ENCODE peak calls at places on chromosomes 12 and 14, in seven cellular contexts. Y is WERI-Rb-1; N is CD8-positive, alpha-beta memory T cell; J is hepatocyte; X is left ventricle myocardium inferior; U is A549; V is NT2/D1. R is an unnamed sample.

GRCh38 chr12:108947097-108947496 is 67.2 kb downstream of the DAO start:
- DNase-seq in V (no peak), N (no peak), U (no peak), Y (no peak), X (no peak), J (no peak), R (no peak)

GRCh38 chr14:61812347-61813100 is 50.3 kb downstream of the SNAPC1 start:
- DNase-seq in U (no peak), J (peak; percentile 32), N (no peak), Y (peak; percentile 37), X (no peak), V (no peak), R (no peak)

GRCh38 chr12:58819945-58820344 is 100.4 kb downstream of the LRIG3 start:
- DNase-seq in X (no peak), Y (no peak), J (no peak), V (no peak), U (no peak), N (no peak), R (peak; percentile 47)

GRCh38 chr12:4379410-4379809 is at the start of gene FGF23:
- DNase-seq in X (no peak), Y (no peak), V (peak; percentile 90), J (peak; percentile 58), U (no peak), N (no peak), R (peak; percentile 33)

GRCh38 chr12:80716711-80717469 is at the start of gene MYF5:
- DNase-seq in J (no peak), Y (no peak), N (no peak), U (no peak), X (no peak), V (no peak), R (no peak)

GRCh38 chr12:93226356-93226755 is 151.4 kb upstream of the NUDT4 start:
- DNase-seq in J (no peak), U (no peak), V (no peak), N (no peak), X (no peak), Y (no peak), R (no peak)

GRCh38 chr12:52417742-52418141 is 11.6 kb upstream of the KRT82 start:
- DNase-seq in J (no peak), V (no peak), N (no peak), X (no peak), U (no peak), Y (no peak), R (no peak)

GRCh38 chr14:88895116-88895515 is 70.7 kb downstream of the TTC8 start:
- DNase-seq in N (no peak), Y (no peak), J (peak; percentile 47), V (no peak), U (no peak), X (no peak), R (peak; percentile 53)

GRCh38 chr12:132772551-132772950 is 10.9 kb upstream of the ANKLE2 start:
- DNase-seq in V (no peak), N (no peak), X (no peak), U (no peak), Y (no peak), J (no peak), R (no peak)

GRCh38 chr14:77883479-77884238 is 83.8 kb downstream of the ADCK1 start:
- DNase-seq in Y (no peak), V (no peak), J (no peak), U (no peak), X (no peak), N (no peak), R (no peak)

GRCh38 chr14:66105819-66106218 is 380.4 kb upstream of the CCDC196 start:
- DNase-seq in N (no peak), J (no peak), X (no peak), U (no peak), V (no peak), Y (no peak), R (peak; percentile 37)

GRCh38 chr14:93073833-93074769 is 41.6 kb downstream of the ITPK1 start:
- DNase-seq in U (no peak), Y (no peak), J (no peak), X (peak; percentile 55), N (no peak), V (no peak), R (peak; percentile 13)

GRCh38 chr12:67427336-67427735 is 158.2 kb downstream of the CAND1 start:
- DNase-seq in N (no peak), V (no peak), X (no peak), Y (no peak), U (no peak), J (no peak), R (no peak)

GRCh38 chr14:35898217-35898775 is 72.2 kb downstream of the BRMS1L start:
- DNase-seq in V (no peak), J (no peak), Y (peak; percentile 78), X (no peak), U (no peak), N (no peak), R (no peak)

GRCh38 chr14:93207468-93208308 is 632 bp downstream of the UBR7 start:
- DNase-seq in N (no peak), Y (peak; percentile 68), V (peak; percentile 18), X (peak; percentile 57), J (peak; percentile 75), U (peak; percentile 81), R (peak; percentile 66)

GRCh38 chr12:101772019-101772774 is 32.9 kb upstream of the SYCP3 start:
- DNase-seq in V (no peak), Y (no peak), U (no peak), X (no peak), J (no peak), N (no peak), R (no peak)

GRCh38 chr12:11743748-11744147 is 94.3 kb downstream of the ETV6 start:
- DNase-seq in J (no peak), X (no peak), N (no peak), V (peak; percentile 75), Y (no peak), U (no peak), R (no peak)

GRCh38 chr12:459050-459429 is 699 bp upstream of the B4GALNT3 start:
- DNase-seq in J (no peak), V (no peak), Y (no peak), X (no peak), U (no peak), N (no peak), R (no peak)
- H3K4me3 ChIP-seq in J (peak overlapping the region; percentile 18), V (peak overlapping the region; percentile 49), Y (peak overlapping the region; percentile 61), X (peak overlapping the region; percentile 75), U (peak overlapping the region; percentile 77), N (peak overlapping the region; percentile 67), R (no peak overlapping the region)

GRCh38 chr12:29743801-29744200 is 39.9 kb downstream of the TMTC1 start:
- DNase-seq in N (no peak), Y (peak; percentile 55), X (no peak), U (no peak), V (peak; percentile 56), J (peak; percentile 12), R (peak; percentile 65)

GRCh38 chr12:29741342-29742241 is 42.1 kb downstream of the TMTC1 start:
- DNase-seq in Y (no peak), U (no peak), V (no peak), J (no peak), X (no peak), N (no peak), R (peak; percentile 92)

GRCh38 chr12:29744365-29744764 is 39.4 kb downstream of the TMTC1 start:
- DNase-seq in J (no peak), X (no peak), V (no peak), U (no peak), N (no peak), Y (no peak), R (no peak)

GRCh38 chr12:29743072-29743471 is 40.7 kb downstream of the TMTC1 start:
- DNase-seq in X (no peak), J (no peak), N (no peak), V (no peak), Y (no peak), U (no peak), R (no peak)

DNA sequence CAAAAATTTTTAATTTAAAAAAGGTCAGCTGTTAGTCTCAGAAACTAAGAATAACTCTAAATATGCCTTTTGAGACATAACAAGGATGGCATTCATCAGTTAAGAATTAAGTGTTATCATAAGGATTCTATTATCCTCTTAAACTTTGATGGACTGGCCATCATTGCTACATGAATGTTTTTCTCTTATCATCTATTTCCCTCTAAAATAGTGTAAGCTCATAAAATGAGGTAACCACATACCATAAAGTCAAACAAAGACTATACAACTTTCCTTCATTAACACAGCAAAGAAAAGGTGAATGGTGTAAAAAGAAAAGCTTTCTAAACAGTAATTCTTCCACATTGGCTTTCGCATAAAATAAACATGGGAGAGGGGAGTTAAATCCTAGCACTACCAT is 41.1 kb downstream of the TMTC1 start:
- DNase-seq in X (no peak), V (no peak), Y (no peak), N (no peak), J (no peak), U (no peak), R (no peak)
- H3K4me3 ChIP-seq in X (no peak overlapping the region), V (no peak overlapping the region), Y (no peak overlapping the region), N (no peak overlapping the region), J (no peak overlapping the region), U (no peak overlapping the region), R (no peak overlapping the region)

GRCh38 chr12:113270709-113271009 is 49.4 kb downstream of the TPCN1 start:
- DNase-seq in V (no peak), N (peak; percentile 8), U (no peak), X (no peak), J (no peak), Y (no peak), R (no peak)

GRCh38 chr12:113271466-113271852 is 50.2 kb downstream of the TPCN1 start:
- DNase-seq in N (peak; percentile 11), U (no peak), Y (no peak), X (no peak), V (no peak), J (no peak), R (no peak)

GRCh38 chr12:113269257-113269943 is 48.1 kb downstream of the TPCN1 start:
- DNase-seq in Y (no peak), U (no peak), X (no peak), V (no peak), J (no peak), N (peak; percentile 23), R (no peak)

GRCh38 chr12:113273053-113273725 is 51.9 kb downstream of the TPCN1 start:
- DNase-seq in V (no peak), J (no peak), N (peak; percentile 21), U (no peak), X (no peak), Y (no peak), R (no peak)

GRCh38 chr12:113271853-113272561 is 50.7 kb downstream of the TPCN1 start:
- DNase-seq in Y (no peak), J (peak; percentile 69), V (no peak), U (no peak), N (peak; percentile 8), X (peak; percentile 85), R (peak; percentile 50)
- H3K4me3 ChIP-seq in Y (no peak overlapping the region), J (no peak overlapping the region), V (no peak overlapping the region), U (no peak overlapping the region), N (no peak overlapping the region), X (peak overlapping the region; percentile 30), R (no peak overlapping the region)

GRCh38 chr14:105532111-105532623 is 5.8 kb downstream of the TMEM121 start:
- DNase-seq in N (no peak), Y (no peak), U (no peak), V (no peak), X (no peak), J (no peak), R (no peak)

GRCh38 chr14:105532735-105533141 is 6.4 kb downstream of the TMEM121 start:
- DNase-seq in Y (peak; percentile 65), N (no peak), J (peak; percentile 4), X (no peak), V (no peak), U (peak; percentile 72), R (no peak)

GRCh38 chr14:105534586-105534985 is 8.2 kb downstream of the TMEM121 start:
- DNase-seq in X (no peak), U (no peak), V (no peak), J (peak; percentile 3), N (no peak), Y (no peak), R (no peak)

GRCh38 chr14:105533391-105533790 is 7.0 kb downstream of the TMEM121 start:
- DNase-seq in X (no peak), V (no peak), Y (no peak), J (no peak), U (no peak), N (no peak), R (no peak)

GRCh38 chr14:105533811-105534498 is 7.6 kb downstream of the TMEM121 start:
- DNase-seq in V (no peak), J (no peak), U (no peak), Y (no peak), X (no peak), N (no peak), R (no peak)
- H3K4me3 ChIP-seq in V (no peak overlapping the region), J (no peak overlapping the region), U (no peak overlapping the region), Y (no peak overlapping the region), X (no peak overlapping the region), N (no peak overlapping the region), R (no peak overlapping the region)